ENCODE peak calls at places on chromosome 4, in seven cellular contexts. L is heart left ventricle, K is right atrium auricular region, R is astrocyte, C is A673, P is hepatocyte, N is cardiac muscle cell. W is an unnamed sample.

GRCh38 chr4:163161536-163162205 is 5.0 kb downstream of the NAF1 start:
- DNase-seq in K (no peak), R (peak; percentile 96), L (no peak), C (no peak), P (no peak), N (peak; percentile 75), W (no peak)

GRCh38 chr4:47752214-47752613 is 85.7 kb downstream of the CORIN start:
- DNase-seq in K (no peak), P (no peak), L (no peak), N (no peak), R (no peak), C (no peak), W (no peak)

GRCh38 chr4:93788712-93789111 is 39.8 kb upstream of the ATOH1 start:
- DNase-seq in N (peak; percentile 27), C (peak; percentile 35), K (no peak), L (no peak), P (peak; percentile 53), R (no peak), W (no peak)

GRCh38 chr4:77653162-77653758 is 47.6 kb downstream of the CXCL13 start:
- DNase-seq in P (no peak), L (no peak), R (no peak), K (no peak), C (no peak), N (no peak), W (no peak)

GRCh38 chr4:17489123-17489522 is 22.8 kb downstream of the QDPR start:
- DNase-seq in C (peak; percentile 35), R (no peak), N (no peak), K (no peak), L (no peak), P (no peak), W (no peak)

GRCh38 chr4:72397314-72397713 is 171.7 kb downstream of the ADAMTS3 start:
- DNase-seq in K (no peak), C (no peak), P (peak; percentile 11), R (no peak), L (no peak), N (peak; percentile 66), W (no peak)

GRCh38 chr4:5460106-5460801 is 248.1 kb downstream of the EVC2 start:
- DNase-seq in P (peak; percentile 43), L (peak; percentile 30), K (no peak), C (peak; percentile 52), R (no peak), N (peak; percentile 40), W (no peak)

GRCh38 chr4:10554694-10555093 is 97.5 kb upstream of the ZNF518B start:
- DNase-seq in L (no peak), P (peak; percentile 80), N (peak; percentile 84), K (peak; percentile 67), R (peak; percentile 16), C (peak; percentile 62), W (no peak)

GRCh38 chr4:126733301-126733700 is 899.5 kb upstream of the INTU start:
- DNase-seq in L (no peak), R (no peak), K (no peak), C (no peak), N (no peak), P (no peak), W (no peak)

GRCh38 chr4:10083861-10084641 is 32.5 kb downstream of the WDR1 start:
- DNase-seq in C (no peak), P (no peak), L (no peak), N (no peak), R (no peak), K (no peak), W (peak; percentile 63)

GRCh38 chr4:127523369-127523768 is 109.4 kb upstream of the INTU start:
- DNase-seq in N (no peak), K (no peak), C (no peak), P (no peak), L (no peak), R (no peak), W (no peak)

GRCh38 chr4:14379148-14379547 is 623.1 kb upstream of the CPEB2 start:
- DNase-seq in K (no peak), N (no peak), C (no peak), R (no peak), L (no peak), P (no peak), W (no peak)

GRCh38 chr4:3307891-3308575 is 15.2 kb downstream of the RGS12 start:
- DNase-seq in C (no peak), N (no peak), L (no peak), R (no peak), K (no peak), P (no peak), W (peak; percentile 57)

GRCh38 chr4:153188966-153189801 is 15.1 kb upstream of the TRIM2 start:
- DNase-seq in C (no peak), L (no peak), P (peak; percentile 53), R (peak; percentile 66), K (no peak), N (peak; percentile 48), W (peak; percentile 27)

GRCh38 chr4:1240721-1241465 is 8.0 kb downstream of the CTBP1 start:
- DNase-seq in C (no peak), K (no peak), R (no peak), L (no peak), P (no peak), N (no peak), W (peak; percentile 49)

GRCh38 chr4:147789596-147789995 is 57.7 kb downstream of the ARHGAP10 start:
- DNase-seq in K (no peak), P (no peak), R (no peak), L (no peak), C (no peak), N (no peak), W (no peak)

GRCh38 chr4:125315571-125316390 is 1.0 kb downstream of the FAT4 start:
- DNase-seq in P (peak; percentile 79), L (peak; percentile 56), K (no peak), C (peak; percentile 73), R (peak; percentile 38), N (peak; percentile 66), W (peak; percentile 74)

GRCh38 chr4:39732728-39733127 is 34.8 kb downstream of the UBE2K start:
- DNase-seq in L (no peak), C (peak; percentile 57), P (no peak), N (peak; percentile 78), R (peak; percentile 81), K (no peak), W (no peak)

GRCh38 chr4:141022221-141022760 is 111.0 kb downstream of the RNF150 start:
- DNase-seq in C (peak; percentile 25), N (no peak), L (no peak), R (no peak), K (no peak), P (no peak), W (no peak)

GRCh38 chr4:141020801-141021261 is 112.4 kb downstream of the RNF150 start:
- DNase-seq in P (no peak), C (no peak), L (no peak), K (no peak), N (peak; percentile 42), R (peak; percentile 83), W (no peak)

GRCh38 chr4:141023051-141023450 is 110.2 kb downstream of the RNF150 start:
- DNase-seq in K (no peak), L (no peak), P (no peak), N (no peak), R (no peak), C (no peak), W (no peak)

GRCh38 chr4:141021397-141022194 is 111.7 kb downstream of the RNF150 start:
- DNase-seq in N (no peak), K (no peak), C (no peak), R (no peak), L (no peak), P (no peak), W (no peak)

DNA sequence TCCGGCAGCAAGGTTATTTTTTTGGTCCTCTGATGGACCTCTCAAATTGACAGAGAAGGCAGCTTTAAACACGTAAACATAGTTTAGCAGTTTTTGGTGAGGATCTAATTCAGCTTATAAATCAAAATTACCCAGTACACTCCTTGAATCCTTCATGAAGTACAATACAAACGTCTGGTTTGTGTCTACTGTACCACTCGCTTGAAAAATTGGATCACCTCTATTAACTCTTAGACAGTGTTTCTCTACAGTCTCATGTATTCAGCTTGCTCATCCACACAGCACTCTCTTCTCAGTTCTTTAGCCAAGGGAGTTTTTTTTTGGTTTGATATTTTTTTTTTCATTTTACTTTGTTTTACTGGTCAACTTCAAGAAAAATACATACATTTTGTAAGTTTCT is 113.5 kb downstream of the RNF150 start:
- DNase-seq in K (no peak), R (no peak), N (no peak), P (no peak), C (no peak), L (no peak), W (no peak)
- H3K4me1 ChIP-seq in K (no peaks in the 10 kb centered on the region), R (peaks cover 5% of the 10 kb centered on the region), N (peaks cover 47% of the 10 kb centered on the region), P (peaks cover 13% of the 10 kb centered on the region), C (peaks cover 46% of the 10 kb centered on the region), L (peaks cover 49% of the 10 kb centered on the region), W (no peaks in the 10 kb centered on the region)

DNA sequence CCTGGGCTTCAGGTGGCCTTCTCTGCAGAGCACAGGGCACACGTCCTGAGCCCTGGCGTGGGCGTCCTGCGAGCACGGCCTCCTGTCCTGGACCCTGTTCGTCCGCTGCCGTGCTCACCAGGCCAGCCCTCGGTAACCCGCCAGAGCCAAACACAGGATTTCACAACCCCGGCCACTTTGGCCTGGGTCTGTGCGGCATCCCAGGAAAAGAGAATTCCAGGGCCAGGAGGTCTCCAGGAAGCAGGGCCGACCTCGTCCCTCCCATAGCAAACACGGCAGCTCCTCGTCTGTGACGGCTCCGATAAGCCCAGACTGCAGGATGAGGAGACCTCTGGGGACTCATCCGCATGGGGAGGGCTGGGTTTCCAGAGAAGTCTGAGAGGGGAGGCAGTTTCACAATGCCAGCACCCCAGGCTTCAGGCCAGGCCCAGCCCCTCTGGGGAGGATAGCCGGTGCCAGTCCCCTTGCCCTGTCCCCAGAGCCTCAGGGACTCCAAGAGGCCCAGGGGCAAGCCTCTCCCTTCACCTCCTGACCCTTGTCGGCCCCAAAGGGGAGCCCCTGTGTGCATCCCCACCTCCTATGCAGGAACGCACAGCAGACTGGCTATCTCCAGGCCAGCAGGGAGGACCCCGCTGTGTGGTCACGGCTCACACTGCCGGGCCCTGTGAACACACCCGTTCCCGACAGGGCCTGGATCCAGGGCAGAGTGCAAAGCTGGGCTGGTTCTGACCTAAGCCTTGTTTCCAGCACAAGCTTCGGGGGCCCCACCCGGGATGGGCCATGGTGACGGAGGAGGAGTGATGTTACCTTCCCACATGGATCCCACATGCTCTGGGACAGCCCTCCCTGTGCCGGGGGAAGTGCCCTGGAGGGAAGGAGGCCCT is 22.3 kb upstream of the HTRA3 start:
- DNase-seq in C (no peak), R (no peak), K (peak; percentile 96), N (peak; percentile 90), L (peak; percentile 82), P (peak; percentile 52), W (peak; percentile 85)
- H3K4me1 ChIP-seq in C (no peaks in the 10 kb centered on the region), R (peaks cover 4% of the 10 kb centered on the region), K (no peaks in the 10 kb centered on the region), N (peaks cover 22% of the 10 kb centered on the region), L (peaks cover 21% of the 10 kb centered on the region), P (peaks cover 18% of the 10 kb centered on the region), W (peaks cover 8% of the 10 kb centered on the region)

DNA sequence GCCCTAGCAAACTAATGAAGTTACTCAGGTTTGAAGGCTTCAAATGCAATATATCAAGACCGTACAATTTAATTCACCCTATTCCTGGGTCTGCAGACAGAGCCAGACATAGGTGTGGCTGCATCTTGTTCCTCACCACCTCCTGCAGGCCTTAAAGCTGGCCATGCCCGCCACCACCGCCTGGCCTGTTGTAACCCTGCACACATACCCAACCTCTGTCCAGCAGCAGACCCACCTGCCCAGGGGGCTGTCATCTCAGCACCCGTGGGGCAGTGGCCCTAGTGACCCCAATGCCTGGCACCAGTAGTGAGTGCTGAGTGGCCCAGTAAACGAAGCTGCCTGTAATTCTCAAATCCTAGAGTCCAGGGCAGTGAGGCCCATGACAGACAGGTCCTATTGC is 40.7 kb downstream of the ZBTB49 start:
- DNase-seq in N (no peak), C (no peak), P (no peak), L (no peak), K (no peak), R (no peak), W (peak; percentile 48)
- H3K4me1 ChIP-seq in N (no peaks in the 10 kb centered on the region), C (no peaks in the 10 kb centered on the region), P (no peaks in the 10 kb centered on the region), L (no peaks in the 10 kb centered on the region), K (no peaks in the 10 kb centered on the region), R (no peaks in the 10 kb centered on the region), W (no peaks in the 10 kb centered on the region)

GRCh38 chr4:112514449-112515277 is 1.3 kb downstream of the NEUROG2 start:
- DNase-seq in R (no peak), L (no peak), N (no peak), P (peak; percentile 28), K (no peak), C (peak; percentile 42), W (no peak)
- H3K4me1 ChIP-seq in R (peaks cover 18% of the 10 kb centered on the region), L (peaks cover 32% of the 10 kb centered on the region), N (peaks cover 7% of the 10 kb centered on the region), P (peaks cover 38% of the 10 kb centered on the region), K (no peaks in the 10 kb centered on the region), C (peaks cover 35% of the 10 kb centered on the region), W (peaks cover 48% of the 10 kb centered on the region)

W was measured in sigmoid colon.